ENCODE peak calls at places on chromosomes 6 and 20, in seven cellular contexts. U, E, I, R, W, Y and Z are unnamed samples.

GRCh38 chr6:31158863-31159855 is 770 bp downstream of the TCF19 start:
- DNase-seq in U (no peak), E (no peak), I (no peak), R (peak), W (no peak), Y (no peak), Z (no peak)

GRCh38 chr6:1611322-1611571 is 1.5 kb downstream of the FOXC1 start:
- DNase-seq in U (no peak), E (no peak), I (no peak), R (peak), W (no peak), Y (no peak), Z (peak)

GRCh38 chr6:167255918-167256553 is 35.1 kb upstream of the UNC93A start:
- DNase-seq in U (no peak), E (no peak), I (no peak), R (no peak), W (no peak), Y (no peak), Z (no peak)

GRCh38 chr6:142011156-142011555 is 121.6 kb upstream of the GJE1 start:
- DNase-seq in U (no peak), E (no peak), I (no peak), R (peak), W (no peak), Y (peak), Z (no peak)

GRCh38 chr6:33276864-33277662 is at the start of gene B3GALT4:
- DNase-seq in U (peak), E (peak), I (no peak), R (peak), W (no peak), Y (peak), Z (peak)

GRCh38 chr6:125957845-125958244 is 1.3 kb downstream of the HINT3 start:
- DNase-seq in U (no peak), E (no peak), I (no peak), R (peak), W (no peak), Y (peak), Z (no peak)

GRCh38 chr20:18276821-18277220 is 11.5 kb upstream of the ZNF133 start:
- DNase-seq in U (peak), E (peak), I (no peak), R (peak), W (no peak), Y (peak), Z (peak)

GRCh38 chr6:126188271-126188909 is 151.5 kb upstream of the CENPW start:
- DNase-seq in U (no peak), E (no peak), I (no peak), R (peak), W (no peak), Y (peak), Z (no peak)

GRCh38 chr6:43491750-43492661 is 14.6 kb downstream of the TJAP1 start:
- DNase-seq in U (no peak), E (no peak), I (peak), R (peak), W (no peak), Y (peak), Z (no peak)

GRCh38 chr20:19992996-19993908 is 23.9 kb upstream of the NAA20 start:
- DNase-seq in U (no peak), E (no peak), I (no peak), R (peak), W (peak), Y (peak), Z (no peak)

GRCh38 chr20:22861231-22861980 is 173.7 kb upstream of the SSTR4 start:
- DNase-seq in U (no peak), E (no peak), I (no peak), R (no peak), W (no peak), Y (peak), Z (no peak)

GRCh38 chr6:46983007-46983411 is 59.1 kb downstream of the ADGRF1 start:
- DNase-seq in U (no peak), E (no peak), I (no peak), R (no peak), W (peak), Y (no peak), Z (no peak)

GRCh38 chr20:61340157-61340556 is 88.1 kb downstream of the CDH4 start:
- DNase-seq in U (no peak), E (no peak), I (no peak), R (no peak), W (no peak), Y (no peak), Z (no peak)

GRCh38 chr6:25902071-25902470 is 28.0 kb upstream of the SLC17A3 start:
- DNase-seq in U (no peak), E (no peak), I (no peak), R (no peak), W (no peak), Y (no peak), Z (no peak)

GRCh38 chr6:49919261-49919660 is 44.7 kb downstream of the DEFB114 start:
- DNase-seq in U (no peak), E (no peak), I (no peak), R (no peak), W (no peak), Y (no peak), Z (no peak)

GRCh38 chr20:64220891-64221527 is 34.5 kb upstream of the PCMTD2 start:
- DNase-seq in U (no peak), E (no peak), I (no peak), R (no peak), W (no peak), Y (no peak), Z (no peak)

GRCh38 chr20:43316271-43316670 is 126.6 kb upstream of the PTPRT start:
- DNase-seq in U (no peak), E (no peak), I (no peak), R (no peak), W (no peak), Y (no peak), Z (no peak)

DNA sequence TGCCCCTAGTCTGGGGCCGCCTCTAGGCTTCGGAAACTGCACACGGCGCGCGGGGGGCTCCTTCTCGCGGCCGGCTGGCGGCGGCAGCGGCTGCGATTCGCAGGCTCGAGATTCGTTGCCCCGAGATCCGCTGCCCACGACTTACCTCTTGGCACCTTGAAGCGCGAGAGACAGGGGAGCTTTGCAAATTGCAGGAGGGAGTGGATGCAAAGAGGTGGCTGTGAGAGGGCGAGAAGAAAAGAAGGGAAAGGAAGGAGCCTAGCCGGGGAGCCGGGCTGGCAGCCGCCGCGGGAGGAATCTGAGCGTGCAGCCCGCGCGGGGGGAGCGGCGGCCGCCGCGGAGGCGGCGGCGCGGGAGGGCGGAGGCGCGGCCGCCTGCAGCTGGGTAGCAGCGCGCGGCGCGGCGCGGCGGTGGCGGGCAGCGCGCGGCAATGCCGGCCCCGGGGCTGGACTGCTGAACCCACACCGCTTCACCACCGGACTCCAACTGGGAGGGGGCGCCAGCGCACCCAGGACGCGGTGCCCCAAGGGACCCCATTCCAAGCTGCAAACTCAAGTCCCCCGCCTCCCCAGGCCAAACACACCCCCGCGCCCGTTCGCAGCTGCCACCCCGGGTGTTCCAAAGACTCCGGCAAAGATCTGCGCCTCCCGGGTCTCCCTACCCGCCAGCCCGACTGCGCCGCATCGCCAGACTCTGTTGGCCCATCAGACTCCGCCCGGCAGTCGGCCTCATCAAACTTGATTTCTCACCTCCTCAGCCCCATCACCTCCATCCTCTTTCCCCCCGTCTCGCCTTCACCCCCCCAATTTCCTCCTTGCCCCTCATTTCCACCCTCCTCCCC is 44.2 kb upstream of the SUPT3H start:
- DNase-seq in U (peak), E (peak), I (no peak), R (peak), W (no peak), Y (peak), Z (peak)
- TF ChIP-seq CTCF in U (no peak), E (no peak), I (no peak), R (peak), W (peak), Y (peak), Z (no peak)

GRCh38 chr6:148697895-148698440 is 48.9 kb upstream of the UST start:
- DNase-seq in U (no peak), E (no peak), I (no peak), R (no peak), W (no peak), Y (no peak), Z (no peak)

GRCh38 chr6:148700713-148701392 is 46.0 kb upstream of the UST start:
- DNase-seq in U (no peak), E (no peak), I (no peak), R (peak), W (no peak), Y (peak), Z (peak)

GRCh38 chr6:148701393-148701774 is 45.4 kb upstream of the UST start:
- DNase-seq in U (no peak), E (no peak), I (no peak), R (no peak), W (no peak), Y (no peak), Z (no peak)

GRCh38 chr6:148698671-148699180 is 48.1 kb upstream of the UST start:
- DNase-seq in U (no peak), E (no peak), I (no peak), R (no peak), W (no peak), Y (no peak), Z (no peak)

GRCh38 chr6:148700047-148700712 is 46.6 kb upstream of the UST start:
- DNase-seq in U (no peak), E (no peak), I (no peak), R (peak), W (no peak), Y (no peak), Z (peak)
- TF ChIP-seq CTCF in U (no peak), E (no peak), I (no peak), R (no peak), W (no peak), Y (no peak), Z (no peak)

DNA sequence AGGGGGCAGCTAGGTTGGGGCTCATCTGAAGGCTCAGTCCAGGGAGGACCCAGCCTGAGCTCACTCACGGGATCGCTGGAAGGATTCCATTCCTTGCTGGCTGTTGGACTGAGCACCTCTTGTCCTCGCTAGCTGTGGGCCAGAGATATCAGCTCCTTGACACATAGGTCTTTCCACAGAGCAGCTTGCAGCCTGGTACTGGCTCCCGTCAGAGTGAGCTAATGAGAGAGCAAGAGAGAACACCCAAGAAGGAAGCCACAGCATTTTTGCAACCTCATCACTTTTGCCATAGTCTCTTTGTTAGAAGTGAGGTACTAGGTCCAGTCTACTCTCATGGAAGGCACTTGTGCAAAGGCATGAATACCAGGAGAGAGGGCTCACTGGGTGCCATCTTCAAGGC is 179.9 kb downstream of the CDC5L start:
- DNase-seq in U (no peak), E (no peak), I (no peak), R (no peak), W (no peak), Y (peak), Z (no peak)
- TF ChIP-seq CTCF in U (no peak), E (no peak), I (no peak), R (no peak), W (no peak), Y (no peak), Z (no peak)

DNA sequence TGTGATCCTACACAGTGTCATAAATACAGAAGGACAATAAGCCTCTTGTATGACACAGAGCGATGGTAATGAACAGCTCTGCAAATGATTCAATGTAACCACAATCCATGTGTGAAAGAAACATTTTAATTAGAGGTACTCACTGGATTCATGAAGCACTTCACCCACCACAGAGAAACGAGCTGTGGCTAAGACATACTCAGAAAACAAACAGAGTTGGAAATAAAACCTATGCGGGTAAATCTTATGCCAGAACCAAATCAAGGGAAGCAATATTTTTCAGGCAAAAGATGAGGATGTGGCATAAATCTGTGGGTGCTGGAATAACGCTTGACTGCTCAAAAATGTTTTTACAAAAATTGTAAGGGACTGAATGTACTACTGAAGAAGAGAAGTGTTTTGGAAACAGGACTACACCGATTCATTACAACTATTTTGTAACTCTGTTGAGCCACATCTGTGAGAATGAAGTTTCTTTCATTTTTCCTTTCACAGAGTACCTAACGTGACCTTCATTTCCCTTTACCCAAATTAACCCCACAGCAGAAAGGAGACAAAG is 112.1 kb downstream of the WDR27 start:
- DNase-seq in U (no peak), E (no peak), I (no peak), R (no peak), W (no peak), Y (peak), Z (no peak)
- TF ChIP-seq CTCF in U (no peak), E (no peak), I (no peak), R (no peak), W (no peak), Y (no peak), Z (no peak)

GRCh38 chr20:10412591-10413408 is 21.2 kb downstream of the MKKS start:
- DNase-seq in U (no peak), E (no peak), I (no peak), R (peak), W (no peak), Y (peak), Z (no peak)
- TF ChIP-seq CTCF in U (no peak), E (no peak), I (no peak), R (peak), W (no peak), Y (peak), Z (peak)

GRCh38 chr6:143267740-143268139 is 182.8 kb downstream of the ADAT2 start:
- DNase-seq in U (no peak), E (no peak), I (no peak), R (no peak), W (no peak), Y (no peak), Z (no peak)
- TF ChIP-seq CTCF in U (no peak), E (no peak), I (no peak), R (no peak), W (no peak), Y (no peak), Z (no peak)

GRCh38 chr6:17281100-17281496 is at the start of gene RBM24:
- DNase-seq in U (peak), E (peak), I (peak), R (peak), W (no peak), Y (peak), Z (peak)
- TF ChIP-seq CTCF in U (peak), E (peak), I (no peak), R (no peak), W (peak), Y (peak), Z (no peak)